ENCODE peak calls at places on chromosomes 11 and 22, in six cellular contexts. J, O, N, M, Z and A are unnamed samples.
A peak's percentile ranks its signal among the peaks of the same experiment; 100 is the strongest.

GRCh38 chr11:113444469-113445122 is 30.6 kb downstream of the DRD2 start:
- DNase-seq in J (no peak), O (no peak), N (no peak), M (no peak), Z (no peak), A (no peak)

GRCh38 chr11:13073119-13073981 is 64.2 kb downstream of the RASSF10 start:
- DNase-seq in J (peak; percentile 96), O (no peak), N (no peak), M (no peak), Z (no peak), A (peak; percentile 7)

GRCh38 chr22:36762687-36763260 is 13.1 kb downstream of the IFT27 start:
- DNase-seq in J (no peak), O (peak; percentile 95), N (peak; percentile 72), M (no peak), Z (no peak), A (no peak)

GRCh38 chr11:75547617-75548054 is 14.4 kb upstream of the SERPINH1 start:
- DNase-seq in J (peak; percentile 51), O (peak; percentile 89), N (peak; percentile 78), M (peak; percentile 82), Z (no peak), A (peak; percentile 57)

GRCh38 chr22:17647452-17647851 is 8.9 kb downstream of the BCL2L13 start:
- DNase-seq in J (no peak), O (no peak), N (no peak), M (no peak), Z (no peak), A (no peak)

GRCh38 chr11:130145975-130146776 is 13.4 kb upstream of the ST14 start:
- DNase-seq in J (peak; percentile 54), O (no peak), N (peak; percentile 84), M (no peak), Z (peak; percentile 51), A (peak; percentile 86)

GRCh38 chr22:22953796-22954195 is 66.2 kb downstream of the IGLL5 start:
- DNase-seq in J (no peak), O (no peak), N (no peak), M (no peak), Z (no peak), A (no peak)

GRCh38 chr11:30503156-30503555 is 83.0 kb downstream of the MPPED2 start:
- DNase-seq in J (no peak), O (no peak), N (no peak), M (no peak), Z (no peak), A (no peak)

GRCh38 chr22:42913874-42914510 is 56.9 kb upstream of the ARFGAP3 start:
- DNase-seq in J (no peak), O (no peak), N (no peak), M (no peak), Z (no peak), A (no peak)